ENCODE peak calls at places on chromosome X, in six cellular contexts. N, H, B, G, D and O are unnamed samples.

GRCh38 chrX:45667666-45668065 is 467.0 kb upstream of the DIPK2B start:
- DNase-seq in N (no peak), B (no peak), G (no peak), H (no peak), D (no peak), O (no peak)

GRCh38 chrX:149630681-149631292 is 805 bp downstream of the TMEM185A start:
- DNase-seq in H (no peak), N (no peak), G (no peak), D (peak), B (peak), O (no peak)

GRCh38 chrX:48153769-48154168 is 23.3 kb downstream of the SPACA5B start:
- DNase-seq in H (no peak), G (no peak), B (no peak), D (no peak), N (no peak), O (no peak)

GRCh38 chrX:140697618-140698017 is 11.9 kb upstream of the LINC00632 start:
- DNase-seq in B (no peak), D (no peak), H (no peak), N (no peak), G (no peak), O (no peak)

GRCh38 chrX:7925867-7926472 is 1.2 kb downstream of the PNPLA4 start:
- DNase-seq in G (peak), H (peak), B (peak), D (peak), N (peak), O (peak)

GRCh38 chrX:34813618-34814017 is 129.0 kb upstream of the FAM47B start:
- DNase-seq in D (no peak), H (no peak), B (no peak), N (no peak), G (no peak), O (no peak)

GRCh38 chrX:77087529-77088169 is 359.5 kb upstream of the FGF16 start:
- DNase-seq in D (peak), H (no peak), G (no peak), N (no peak), B (no peak), O (peak)

GRCh38 chrX:53190363-53190960 is 34.5 kb downstream of the KDM5C start:
- DNase-seq in G (no peak), H (no peak), N (no peak), D (no peak), B (no peak), O (no peak)

GRCh38 chrX:74422576-74423288 is 1.4 kb downstream of the SLC16A2 start:
- DNase-seq in N (no peak), D (no peak), G (peak), B (peak), H (peak), O (peak)

GRCh38 chrX:102976290-102976689 is 39.2 kb downstream of the RAB40AL start:
- DNase-seq in B (no peak), H (no peak), G (no peak), D (no peak), N (no peak), O (no peak)

GRCh38 chrX:9913041-9913440 is 54.1 kb upstream of the CLDN34 start:
- DNase-seq in H (no peak), N (no peak), B (no peak), D (no peak), G (no peak), O (no peak)

GRCh38 chrX:39534949-39535348 is 562.8 kb downstream of the BCOR start:
- DNase-seq in N (no peak), D (no peak), G (no peak), B (no peak), H (no peak), O (no peak)

GRCh38 chrX:103073442-103073841 is 9.5 kb upstream of the BEX1 start:
- DNase-seq in H (no peak), N (no peak), D (no peak), G (no peak), B (no peak), O (no peak)

GRCh38 chrX:2608638-2609430 is 82.3 kb upstream of the CD99 start:
- DNase-seq in N (peak), B (peak), G (peak), H (peak), D (peak), O (peak)

GRCh38 chrX:2903366-2903765 is 25.8 kb downstream of the ARSD start:
- DNase-seq in N (no peak), G (no peak), H (no peak), D (no peak), B (no peak), O (no peak)

GRCh38 chrX:52078133-52078532 is 9.2 kb upstream of the MAGED4B start:
- DNase-seq in N (no peak), H (no peak), B (no peak), G (no peak), D (no peak), O (no peak)

GRCh38 chrX:31555506-31555905 is 483.7 kb upstream of the FTHL17 start:
- DNase-seq in B (no peak), H (no peak), N (no peak), D (no peak), G (no peak), O (no peak)

GRCh38 chrX:46407753-46408130 is 137.5 kb downstream of the ZNF674 start:
- DNase-seq in H (no peak), G (no peak), B (no peak), N (no peak), D (no peak), O (no peak)

GRCh38 chrX:21658152-21658737 is at the start of gene KLHL34:
- DNase-seq in N (no peak), B (no peak), G (no peak), H (peak), D (no peak), O (no peak)

GRCh38 chrX:70998402-70999027 is 67.6 kb upstream of the SLC7A3 start:
- DNase-seq in G (peak), B (no peak), H (no peak), D (no peak), N (no peak), O (peak)

GRCh38 chrX:119655125-119655524 is 37.8 kb downstream of the SEPTIN6 start:
- DNase-seq in B (peak), D (peak), G (peak), H (no peak), N (peak), O (no peak)

GRCh38 chrX:118373538-118373937 is 27.6 kb downstream of the WDR44 start:
- DNase-seq in D (no peak), N (no peak), H (no peak), G (no peak), B (no peak), O (no peak)

GRCh38 chrX:13533726-13534125 is 35.7 kb upstream of the EGFL6 start:
- DNase-seq in H (no peak), N (no peak), D (peak), B (no peak), G (no peak), O (no peak)

GRCh38 chrX:149205937-149206336 is 299.2 kb downstream of the IDS start:
- DNase-seq in B (no peak), G (no peak), D (no peak), H (no peak), N (no peak), O (no peak)

GRCh38 chrX:46251755-46252154 is 293.5 kb downstream of the ZNF674 start:
- DNase-seq in B (no peak), D (peak), N (no peak), H (no peak), G (no peak), O (no peak)

GRCh38 chrX:118973389-118974087 is 880 bp upstream of the LONRF3 start:
- DNase-seq in N (no peak), G (no peak), B (peak), D (no peak), H (peak), O (no peak)

GRCh38 chrX:20151689-20152088 is 10.1 kb upstream of the EIF1AX start:
- DNase-seq in H (no peak), B (no peak), D (no peak), G (no peak), N (no peak), O (no peak)

GRCh38 chrX:40057405-40057804 is 40.4 kb downstream of the BCOR start:
- DNase-seq in H (no peak), N (no peak), G (no peak), B (no peak), D (no peak), O (no peak)